ENCODE peak calls at places on chromosome 1, in five cellular contexts. K, X, R, N and H are unnamed samples.

GRCh38 chr1:117695796-117696505 is 90.1 kb downstream of the TENT5C start:
- DNase-seq in K (peak; percentile 81), X (peak; percentile 96), R (peak; percentile 14), N (peak; percentile 95), H (no peak)

GRCh38 chr1:23578311-23578996 is 19.2 kb upstream of the ID3 start:
- DNase-seq in K (no peak), X (no peak), R (no peak), N (no peak), H (no peak)

GRCh38 chr1:88519156-88519555 is 164.9 kb upstream of the PKN2 start:
- DNase-seq in K (no peak), X (peak; percentile 73), R (no peak), N (no peak), H (no peak)

GRCh38 chr1:4603317-4604110 is 50.9 kb upstream of the AJAP1 start:
- DNase-seq in K (no peak), X (no peak), R (peak; percentile 13), N (no peak), H (no peak)

GRCh38 chr1:89365206-89365605 is 1.3 kb downstream of the GBP6 start:
- DNase-seq in K (no peak), X (no peak), R (no peak), N (no peak), H (no peak)

GRCh38 chr1:94236630-94237290 is 624 bp downstream of the ARHGAP29 start:
- DNase-seq in K (no peak), X (peak; percentile 55), R (peak; percentile 50), N (peak; percentile 57), H (no peak)

GRCh38 chr1:182430263-182431068 is 19.5 kb upstream of the RGSL1 start:
- DNase-seq in K (no peak), X (peak; percentile 12), R (no peak), N (peak; percentile 6), H (no peak)

GRCh38 chr1:215710340-215710971 is 143.4 kb downstream of the KCTD3 start:
- DNase-seq in K (no peak), X (peak; percentile 41), R (peak; percentile 64), N (peak; percentile 77), H (no peak)

GRCh38 chr1:19203440-19203839 is 6.6 kb downstream of the UBR4 start:
- DNase-seq in K (no peak), X (peak; percentile 90), R (peak; percentile 40), N (peak; percentile 94), H (peak; percentile 92)

GRCh38 chr1:110057963-110058518 is 12.4 kb downstream of the ALX3 start:
- DNase-seq in K (no peak), X (no peak), R (no peak), N (no peak), H (no peak)

GRCh38 chr1:100353073-100353801 is 931 bp downstream of the CDC14A start:
- DNase-seq in K (no peak), X (peak; percentile 6), R (no peak), N (peak; percentile 7), H (no peak)

GRCh38 chr1:99531578-99532570 is 114.0 kb upstream of the PALMD start:
- DNase-seq in K (no peak), X (no peak), R (no peak), N (no peak), H (no peak)

GRCh38 chr1:248807067-248807737 is 18.5 kb downstream of the SH3BP5L start:
- DNase-seq in K (no peak), X (no peak), R (peak; percentile 55), N (peak; percentile 51), H (peak; percentile 10)

GRCh38 chr1:228989992-228990827 is 254.9 kb downstream of the RHOU start:
- DNase-seq in K (no peak), X (no peak), R (no peak), N (peak; percentile 38), H (no peak)

GRCh38 chr1:34479731-34480130 is 275.1 kb upstream of the GJB5 start:
- DNase-seq in K (no peak), X (no peak), R (no peak), N (no peak), H (no peak)

GRCh38 chr1:50774759-50775351 is 185.2 kb downstream of the FAF1 start:
- DNase-seq in K (peak; percentile 39), X (peak; percentile 45), R (peak; percentile 57), N (peak; percentile 83), H (peak; percentile 50)

GRCh38 chr1:58805716-58806571 is 22.1 kb upstream of the JUN start:
- DNase-seq in K (no peak), X (no peak), R (no peak), N (no peak), H (no peak)

GRCh38 chr1:202815120-202815519 is 4.4 kb downstream of the PCAT6 start:
- DNase-seq in K (no peak), X (no peak), R (no peak), N (no peak), H (no peak)

GRCh38 chr1:116239916-116240315 is 128.7 kb downstream of the MAB21L3 start:
- DNase-seq in K (no peak), X (no peak), R (no peak), N (no peak), H (no peak)

GRCh38 chr1:30911061-30911954 is 2.8 kb upstream of the SDC3 start:
- DNase-seq in K (peak; percentile 68), X (peak; percentile 68), R (peak; percentile 81), N (peak; percentile 81), H (peak; percentile 45)

GRCh38 chr1:20666804-20667203 is 5.6 kb upstream of the DDOST start:
- DNase-seq in K (no peak), X (peak; percentile 6), R (peak; percentile 41), N (no peak), H (no peak)

GRCh38 chr1:168767885-168768584 is 39.0 kb upstream of the DPT start:
- DNase-seq in K (no peak), X (peak; percentile 79), R (no peak), N (peak; percentile 86), H (no peak)

GRCh38 chr1:180611016-180611930 is 20.5 kb upstream of the XPR1 start:
- DNase-seq in K (no peak), X (peak; percentile 81), R (no peak), N (peak; percentile 55), H (no peak)

GRCh38 chr1:221632072-221632471 is 109.8 kb downstream of the DUSP10 start:
- DNase-seq in K (no peak), X (no peak), R (no peak), N (no peak), H (no peak)

GRCh38 chr1:192907545-192908243 is 98.9 kb downstream of the RGS2 start:
- DNase-seq in K (no peak), X (peak; percentile 46), R (peak; percentile 9), N (peak; percentile 18), H (no peak)

GRCh38 chr1:177568702-177569101 is 397.9 kb downstream of the BRINP2 start:
- DNase-seq in K (no peak), X (no peak), R (no peak), N (no peak), H (no peak)

GRCh38 chr1:20250346-20250989 is 40.2 kb upstream of the VWA5B1 start:
- DNase-seq in K (no peak), X (no peak), R (peak; percentile 83), N (peak; percentile 22), H (peak; percentile 67)

GRCh38 chr1:171486048-171486519 is 754 bp downstream of the PRRC2C start:
- DNase-seq in K (peak; percentile 41), X (peak; percentile 86), R (peak; percentile 58), N (peak; percentile 76), H (no peak)

GRCh38 chr1:86812286-86812685 is 101.6 kb downstream of the SELENOF start:
- DNase-seq in K (no peak), X (no peak), R (no peak), N (no peak), H (no peak)

GRCh38 chr1:86811539-86811938 is 102.4 kb downstream of the SELENOF start:
- DNase-seq in K (no peak), X (no peak), R (no peak), N (no peak), H (no peak)

DNA sequence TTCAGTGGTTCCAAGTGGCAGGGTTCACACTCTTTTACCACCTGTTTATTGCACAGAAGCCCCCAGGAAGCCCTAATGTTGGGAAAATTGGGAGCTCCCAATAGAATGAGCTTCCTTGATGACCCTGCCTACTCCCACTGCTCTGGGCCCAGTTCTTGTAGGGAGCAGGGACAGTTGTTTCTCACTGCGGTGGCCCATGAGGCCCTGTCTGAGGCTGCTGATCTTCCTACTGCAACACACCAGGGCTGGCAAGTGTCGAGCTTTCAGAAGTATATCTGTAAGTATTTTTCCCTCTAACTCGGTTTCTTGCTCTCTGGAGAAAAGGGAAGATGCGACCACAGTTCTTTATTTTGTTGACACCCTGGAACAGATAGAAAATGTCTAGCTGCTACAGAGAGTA is 102.8 kb downstream of the SELENOF start:
- DNase-seq in K (no peak), X (no peak), R (no peak), N (no peak), H (no peak)
- H3K4me3 ChIP-seq in K (no peak overlapping the region), X (no peak overlapping the region), R (no peak overlapping the region), N (no peak overlapping the region), H (no peak overlapping the region)

GRCh38 chr1:96513136-96513535 is 208.4 kb upstream of the PTBP2 start:
- DNase-seq in K (no peak), X (peak; percentile 76), R (no peak), N (no peak), H (no peak)
- H3K4me3 ChIP-seq in K (no peak overlapping the region), X (no peak overlapping the region), R (no peak overlapping the region), N (no peak overlapping the region), H (no peak overlapping the region)

DNA sequence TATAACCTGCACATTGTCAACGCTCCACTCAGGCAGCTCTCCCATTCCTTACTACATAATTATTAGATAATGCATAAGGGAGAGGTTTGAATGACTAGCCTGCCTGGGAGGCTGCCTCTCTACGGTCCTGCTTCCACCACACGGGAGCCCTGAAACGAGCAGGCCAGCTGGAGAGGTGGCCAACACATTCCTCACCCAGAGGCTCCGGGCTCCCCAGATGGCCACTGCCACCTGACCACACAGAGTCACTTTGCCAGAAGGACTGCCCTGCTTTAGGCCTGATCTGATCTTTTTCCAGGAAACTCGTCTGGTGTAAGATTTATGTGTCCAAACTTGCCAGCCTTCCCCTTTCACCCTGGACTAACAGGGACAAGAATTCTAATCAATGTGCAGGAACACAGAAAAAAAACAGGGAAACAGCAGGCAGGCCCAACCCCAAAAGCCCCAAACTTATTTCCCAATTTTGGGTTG is 27.8 kb downstream of the HIVEP3 start:
- DNase-seq in K (no peak), X (peak; percentile 71), R (no peak), N (peak; percentile 65), H (no peak)
- H3K4me3 ChIP-seq in K (no peak overlapping the region), X (peak overlapping the region; percentile 57), R (no peak overlapping the region), N (peak overlapping the region; percentile 57), H (no peak overlapping the region)

GRCh38 chr1:46800742-46801141 is 1.9 kb downstream of the CYP4B1 start:
- DNase-seq in K (no peak), X (no peak), R (no peak), N (no peak), H (no peak)
- H3K4me3 ChIP-seq in K (no peak overlapping the region), X (no peak overlapping the region), R (no peak overlapping the region), N (no peak overlapping the region), H (no peak overlapping the region)

GRCh38 chr1:114344656-114345055 is 166.3 kb downstream of the TRIM33 start:
- DNase-seq in K (no peak), X (no peak), R (no peak), N (no peak), H (no peak)

GRCh38 chr1:114346480-114347029 is 164.4 kb downstream of the TRIM33 start:
- DNase-seq in K (peak; percentile 83), X (peak; percentile 87), R (peak; percentile 91), N (peak; percentile 93), H (peak; percentile 90)

GRCh38 chr1:114347431-114348209 is 163.4 kb downstream of the TRIM33 start:
- DNase-seq in K (no peak), X (no peak), R (no peak), N (no peak), H (no peak)

GRCh38 chr1:114342376-114342775 is 168.6 kb downstream of the TRIM33 start:
- DNase-seq in K (no peak), X (peak; percentile 17), R (no peak), N (no peak), H (no peak)

GRCh38 chr1:114345930-114346479 is 165.0 kb downstream of the TRIM33 start:
- DNase-seq in K (no peak), X (peak; percentile 30), R (no peak), N (peak; percentile 11), H (no peak)
- H3K4me3 ChIP-seq in K (peak overlapping the region; percentile 59), X (peak overlapping the region; percentile 59), R (peak overlapping the region; percentile 39), N (peak overlapping the region; percentile 60), H (peak overlapping the region; percentile 49)